ENCODE peak calls at places on chromosomes 1 and 21, in six cellular contexts. One of them, this sample, is unnamed.

GRCh38 chr1:160954158-160955104 is at the start of gene ITLN2:
- DNase-seq in fibroblast of lung: no peak
- DNase-seq in GM13977: peak
- DNase-seq in lower leg skin: no peak
- DNase-seq in GM23338: peak
- DNase-seq in cardiac muscle cell: peak
- DNase-seq in this sample: no peak

GRCh38 chr1:14955986-14956385 is 197.6 kb upstream of the TMEM51 start:
- DNase-seq in fibroblast of lung: no peak
- DNase-seq in GM13977: no peak
- DNase-seq in lower leg skin: no peak
- DNase-seq in GM23338: no peak
- DNase-seq in cardiac muscle cell: no peak
- DNase-seq in this sample: no peak

GRCh38 chr1:24929876-24930702 is at the start of gene RUNX3:
- DNase-seq in fibroblast of lung: no peak
- DNase-seq in GM13977: peak
- DNase-seq in lower leg skin: peak
- DNase-seq in GM23338: peak
- DNase-seq in cardiac muscle cell: peak
- DNase-seq in this sample: no peak

GRCh38 chr1:26696645-26697440 is 1.0 kb downstream of the ARID1A start:
- DNase-seq in fibroblast of lung: no peak
- DNase-seq in GM13977: peak
- DNase-seq in lower leg skin: peak
- DNase-seq in GM23338: no peak
- DNase-seq in cardiac muscle cell: peak
- DNase-seq in this sample: no peak

GRCh38 chr1:111745670-111746613 is 6.7 kb upstream of the INKA2 start:
- DNase-seq in fibroblast of lung: no peak
- DNase-seq in GM13977: no peak
- DNase-seq in lower leg skin: no peak
- DNase-seq in GM23338: no peak
- DNase-seq in cardiac muscle cell: peak
- DNase-seq in this sample: no peak

GRCh38 chr1:175757381-175758015 is 14.1 kb upstream of the TNR start:
- DNase-seq in fibroblast of lung: no peak
- DNase-seq in GM13977: peak
- DNase-seq in lower leg skin: no peak
- DNase-seq in GM23338: peak
- DNase-seq in cardiac muscle cell: peak
- DNase-seq in this sample: no peak

GRCh38 chr1:3889952-3890351 is 10.1 kb downstream of the C1orf174 start:
- DNase-seq in fibroblast of lung: no peak
- DNase-seq in GM13977: no peak
- DNase-seq in lower leg skin: no peak
- DNase-seq in GM23338: no peak
- DNase-seq in cardiac muscle cell: no peak
- DNase-seq in this sample: no peak

GRCh38 chr1:17207046-17207445 is 2.1 kb downstream of the PADI1 start:
- DNase-seq in fibroblast of lung: no peak
- DNase-seq in GM13977: peak
- DNase-seq in lower leg skin: peak
- DNase-seq in GM23338: no peak
- DNase-seq in cardiac muscle cell: peak
- DNase-seq in this sample: no peak

GRCh38 chr1:223628233-223628632 is 37.3 kb downstream of the CAPN8 start:
- DNase-seq in fibroblast of lung: peak
- DNase-seq in GM13977: peak
- DNase-seq in lower leg skin: no peak
- DNase-seq in GM23338: peak
- DNase-seq in cardiac muscle cell: peak
- DNase-seq in this sample: no peak

GRCh38 chr1:160740133-160740688 is 1.2 kb downstream of the SLAMF7 start:
- DNase-seq in fibroblast of lung: no peak
- DNase-seq in GM13977: no peak
- DNase-seq in lower leg skin: no peak
- DNase-seq in GM23338: no peak
- DNase-seq in cardiac muscle cell: no peak
- DNase-seq in this sample: no peak

GRCh38 chr1:218412181-218412580 is 67.0 kb downstream of the TGFB2 start:
- DNase-seq in fibroblast of lung: no peak
- DNase-seq in GM13977: no peak
- DNase-seq in lower leg skin: no peak
- DNase-seq in GM23338: no peak
- DNase-seq in cardiac muscle cell: no peak
- DNase-seq in this sample: no peak

GRCh38 chr1:223244366-223245103 is 101.5 kb upstream of the TLR5 start:
- DNase-seq in fibroblast of lung: peak
- DNase-seq in GM13977: peak
- DNase-seq in lower leg skin: no peak
- DNase-seq in GM23338: no peak
- DNase-seq in cardiac muscle cell: no peak
- DNase-seq in this sample: no peak

GRCh38 chr1:69737527-69738176 is 169.9 kb downstream of the LRRC7 start:
- DNase-seq in fibroblast of lung: peak
- DNase-seq in GM13977: peak
- DNase-seq in lower leg skin: peak
- DNase-seq in GM23338: peak
- DNase-seq in cardiac muscle cell: peak
- DNase-seq in this sample: no peak

GRCh38 chr1:95002657-95003432 is 69.9 kb downstream of the ALG14 start:
- DNase-seq in fibroblast of lung: peak
- DNase-seq in GM13977: no peak
- DNase-seq in lower leg skin: no peak
- DNase-seq in GM23338: no peak
- DNase-seq in cardiac muscle cell: no peak
- DNase-seq in this sample: no peak

GRCh38 chr21:45048968-45049367 is 25.4 kb upstream of the ADARB1 start:
- DNase-seq in fibroblast of lung: peak
- DNase-seq in GM13977: no peak
- DNase-seq in lower leg skin: no peak
- DNase-seq in GM23338: no peak
- DNase-seq in cardiac muscle cell: no peak
- DNase-seq in this sample: no peak

GRCh38 chr1:86712088-86712860 is 7.9 kb downstream of the SH3GLB1 start:
- DNase-seq in fibroblast of lung: no peak
- DNase-seq in GM13977: no peak
- DNase-seq in lower leg skin: no peak
- DNase-seq in GM23338: no peak
- DNase-seq in cardiac muscle cell: no peak
- DNase-seq in this sample: no peak

GRCh38 chr1:149846042-149846441 is 53.3 kb upstream of the BOLA1 start:
- DNase-seq in fibroblast of lung: peak
- DNase-seq in GM13977: no peak
- DNase-seq in lower leg skin: no peak
- DNase-seq in GM23338: no peak
- DNase-seq in cardiac muscle cell: no peak
- DNase-seq in this sample: peak

GRCh38 chr1:37673920-37674319 is 18.4 kb upstream of the CDCA8 start:
- DNase-seq in fibroblast of lung: no peak
- DNase-seq in GM13977: no peak
- DNase-seq in lower leg skin: peak
- DNase-seq in GM23338: peak
- DNase-seq in cardiac muscle cell: no peak
- DNase-seq in this sample: no peak

GRCh38 chr1:10431065-10431730 is 965 bp downstream of the CENPS start:
- DNase-seq in fibroblast of lung: no peak
- DNase-seq in GM13977: peak
- DNase-seq in lower leg skin: no peak
- DNase-seq in GM23338: peak
- DNase-seq in cardiac muscle cell: peak
- DNase-seq in this sample: no peak

GRCh38 chr1:229148041-229148671 is 122.8 kb upstream of the RAB4A start:
- DNase-seq in fibroblast of lung: no peak
- DNase-seq in GM13977: no peak
- DNase-seq in lower leg skin: no peak
- DNase-seq in GM23338: peak
- DNase-seq in cardiac muscle cell: peak
- DNase-seq in this sample: no peak

DNA sequence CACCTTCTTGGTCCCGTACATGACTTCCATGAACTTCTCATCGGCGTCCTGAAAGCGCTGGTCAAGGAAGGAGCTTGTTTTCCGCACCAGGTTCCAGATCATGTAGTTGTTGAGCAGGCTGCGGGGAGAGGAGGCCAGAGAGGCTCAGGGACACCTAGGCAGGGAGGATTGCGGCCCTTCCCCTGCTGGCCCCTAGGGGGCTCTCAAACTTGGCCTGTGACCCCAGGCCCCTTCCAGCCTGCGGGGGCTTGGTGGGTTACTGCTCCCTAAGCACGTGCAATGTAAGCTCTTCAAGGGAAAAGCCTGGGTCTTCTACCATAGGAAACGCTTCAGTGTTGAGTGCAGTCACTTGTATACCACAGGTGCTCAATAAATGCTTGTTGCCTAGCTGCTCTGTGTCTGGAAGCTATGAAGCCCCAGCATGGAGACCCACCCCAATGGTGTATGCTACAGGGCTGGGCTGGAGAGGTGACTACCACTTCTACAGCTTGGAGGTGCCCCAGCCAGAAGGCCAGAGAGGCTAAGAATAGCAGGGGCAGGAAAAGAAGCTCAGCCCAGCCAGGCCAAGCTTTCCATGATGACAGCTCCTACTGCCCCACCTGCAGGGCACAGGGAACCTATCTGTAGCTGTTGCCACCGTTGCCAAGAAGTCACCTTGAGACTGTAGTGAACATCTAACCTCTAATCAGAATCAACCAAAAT is 45.1 kb downstream of the ECE1 start:
- DNase-seq in fibroblast of lung: no peak
- DNase-seq in GM13977: no peak
- DNase-seq in lower leg skin: no peak
- DNase-seq in GM23338: peak
- DNase-seq in cardiac muscle cell: no peak
- DNase-seq in this sample: no peak
- TF ChIP-seq CTCF in fibroblast of lung: peak
- TF ChIP-seq CTCF in GM13977: peak
- TF ChIP-seq CTCF in lower leg skin: no peak
- TF ChIP-seq CTCF in GM23338: peak
- TF ChIP-seq CTCF in cardiac muscle cell: peak
- TF ChIP-seq CTCF in this sample: no peak

DNA sequence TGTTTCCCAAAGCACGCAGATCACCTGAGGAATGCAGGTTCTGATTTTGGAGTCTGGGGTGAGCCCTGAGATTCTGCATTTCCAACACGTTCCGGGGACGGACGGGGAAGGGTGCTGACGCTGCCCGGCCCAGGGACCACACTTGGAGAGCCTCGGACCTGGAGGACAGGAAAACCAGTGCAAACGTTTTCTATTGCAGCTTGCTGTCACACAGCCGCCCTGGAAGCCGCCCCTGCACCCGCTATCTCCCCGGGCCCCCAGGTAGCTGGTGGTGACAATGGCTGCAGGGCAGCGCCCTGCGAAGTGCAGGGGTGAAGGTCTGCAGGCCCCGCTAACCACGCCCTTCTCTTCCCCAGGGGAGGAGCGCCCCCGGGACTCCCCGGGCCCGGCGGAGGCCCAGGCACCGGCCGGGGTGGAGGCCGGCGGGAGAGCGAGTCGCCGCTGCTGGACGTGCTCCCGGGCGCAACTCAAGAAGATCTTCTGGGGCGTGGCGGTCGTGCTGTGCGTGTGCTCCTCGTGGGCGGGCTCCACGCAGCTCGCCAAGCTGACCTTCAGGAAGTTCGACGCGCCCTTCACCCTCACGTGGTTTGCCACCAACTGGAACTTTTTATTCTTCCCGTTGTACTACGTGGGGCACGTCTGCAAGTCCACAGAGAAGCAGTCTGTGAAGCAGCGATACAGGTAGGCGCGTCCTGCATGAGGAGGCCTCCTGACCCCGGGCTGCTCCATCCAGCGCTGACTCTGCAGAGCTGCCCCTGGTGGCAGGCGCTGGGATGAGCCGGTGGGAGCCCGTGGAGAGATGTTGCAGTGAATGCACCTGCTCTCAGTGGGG is 142.0 kb upstream of the COA6 start:
- DNase-seq in fibroblast of lung: no peak
- DNase-seq in GM13977: no peak
- DNase-seq in lower leg skin: no peak
- DNase-seq in GM23338: peak
- DNase-seq in cardiac muscle cell: no peak
- DNase-seq in this sample: no peak
- TF ChIP-seq CTCF in fibroblast of lung: peak
- TF ChIP-seq CTCF in GM13977: no peak
- TF ChIP-seq CTCF in lower leg skin: no peak
- TF ChIP-seq CTCF in GM23338: peak
- TF ChIP-seq CTCF in cardiac muscle cell: peak
- TF ChIP-seq CTCF in this sample: no peak

GRCh38 chr1:54800899-54801759 is at the start of gene TTC22:
- DNase-seq in fibroblast of lung: no peak
- DNase-seq in GM13977: peak
- DNase-seq in lower leg skin: no peak
- DNase-seq in GM23338: peak
- DNase-seq in cardiac muscle cell: no peak
- DNase-seq in this sample: no peak
- TF ChIP-seq CTCF in fibroblast of lung: peak
- TF ChIP-seq CTCF in GM13977: peak
- TF ChIP-seq CTCF in lower leg skin: no peak
- TF ChIP-seq CTCF in GM23338: peak
- TF ChIP-seq CTCF in cardiac muscle cell: peak
- TF ChIP-seq CTCF in this sample: no peak

GRCh38 chr1:119477710-119478109 is 29.3 kb upstream of the HSD3B1 start:
- DNase-seq in fibroblast of lung: peak
- DNase-seq in GM13977: no peak
- DNase-seq in lower leg skin: no peak
- DNase-seq in GM23338: peak
- DNase-seq in cardiac muscle cell: no peak
- DNase-seq in this sample: no peak
- TF ChIP-seq CTCF in fibroblast of lung: no peak
- TF ChIP-seq CTCF in GM13977: no peak
- TF ChIP-seq CTCF in lower leg skin: no peak
- TF ChIP-seq CTCF in GM23338: no peak
- TF ChIP-seq CTCF in cardiac muscle cell: no peak
- TF ChIP-seq CTCF in this sample: no peak

GRCh38 chr1:2554621-2555387 is 1.4 kb upstream of the TNFRSF14 start:
- DNase-seq in fibroblast of lung: no peak
- DNase-seq in GM13977: peak
- DNase-seq in lower leg skin: no peak
- DNase-seq in GM23338: peak
- DNase-seq in cardiac muscle cell: peak
- DNase-seq in this sample: no peak
- TF ChIP-seq CTCF in fibroblast of lung: peak
- TF ChIP-seq CTCF in GM13977: peak
- TF ChIP-seq CTCF in lower leg skin: no peak
- TF ChIP-seq CTCF in GM23338: peak
- TF ChIP-seq CTCF in cardiac muscle cell: peak
- TF ChIP-seq CTCF in this sample: no peak